ENCODE peak calls at places on chromosomes 12 and 14, in eight cellular contexts. J is GM23338, Y is adrenal gland, W is heart right ventricle, R is left ventricle myocardium inferior, E is glutamatergic neuron, C is Panc1, M is heart left ventricle. A is an unnamed sample.
A peak's percentile ranks its signal among the peaks of the same experiment; 100 is the strongest.

GRCh38 chr12:11621797-11622423 is 27.6 kb upstream of the ETV6 start:
- DNase-seq in R (no peak), J (peak; percentile 25), E (no peak), M (no peak), Y (no peak), W (peak; percentile 20), C (no peak), A (no peak)

GRCh38 chr12:2389079-2389790 is 336.4 kb downstream of the CACNA1C start:
- DNase-seq in M (no peak), C (no peak), Y (no peak), E (no peak), W (no peak), R (no peak), J (no peak), A (peak; percentile 52)

GRCh38 chr14:103111297-103111981 is 11.8 kb upstream of the TNFAIP2 start:
- DNase-seq in C (no peak), E (no peak), R (no peak), M (no peak), Y (no peak), W (no peak), J (no peak), A (no peak)

GRCh38 chr12:27236498-27236897 is 7.6 kb upstream of the STK38L start:
- DNase-seq in J (no peak), Y (no peak), W (no peak), C (no peak), E (no peak), M (no peak), R (no peak), A (no peak)

GRCh38 chr12:31558521-31558920 is 32.4 kb downstream of the DENND5B start:
- DNase-seq in W (no peak), M (no peak), Y (no peak), R (no peak), E (no peak), J (no peak), C (no peak), A (peak; percentile 60)

GRCh38 chr12:7190268-7191055 is 976 bp downstream of the PEX5 start:
- DNase-seq in R (peak; percentile 26), C (no peak), J (peak; percentile 65), Y (peak; percentile 42), E (no peak), W (peak; percentile 18), M (peak; percentile 66), A (peak; percentile 20)

GRCh38 chr12:92130999-92131398 is 14.6 kb downstream of the BTG1 start:
- DNase-seq in E (no peak), M (no peak), Y (no peak), W (no peak), J (no peak), R (no peak), C (no peak), A (no peak)

GRCh38 chr12:4031703-4032291 is 158.6 kb upstream of the PARP11 start:
- DNase-seq in W (peak; percentile 15), E (no peak), R (peak; percentile 20), M (no peak), Y (peak; percentile 37), J (no peak), C (no peak), A (peak; percentile 37)

GRCh38 chr14:42378880-42379279 is 772.2 kb downstream of the LRFN5 start:
- DNase-seq in W (no peak), M (no peak), E (no peak), C (no peak), Y (no peak), J (no peak), R (no peak), A (no peak)

GRCh38 chr14:100785338-100785615 is 40.6 kb upstream of the MEG3 start:
- DNase-seq in W (no peak), M (peak; percentile 24), J (no peak), C (no peak), E (no peak), R (no peak), Y (no peak), A (no peak)

GRCh38 chr12:107320031-107320928 is 226.9 kb upstream of the CRY1 start:
- DNase-seq in M (peak; percentile 71), C (no peak), E (peak; percentile 31), J (peak; percentile 76), R (peak; percentile 46), W (peak; percentile 24), Y (peak; percentile 19), A (peak; percentile 42)

GRCh38 chr14:31990959-31991541 is 86.1 kb upstream of the ARHGAP5 start:
- DNase-seq in E (no peak), C (no peak), J (no peak), W (no peak), Y (no peak), M (no peak), R (no peak), A (peak; percentile 86)

GRCh38 chr14:104968541-104969401 is 9.4 kb downstream of the AHNAK2 start:
- DNase-seq in E (peak; percentile 28), M (peak; percentile 58), C (no peak), Y (peak; percentile 49), J (no peak), R (no peak), W (no peak), A (peak; percentile 40)

GRCh38 chr14:99703381-99703780 is 19.3 kb downstream of the CYP46A1 start:
- DNase-seq in E (no peak), R (no peak), C (no peak), M (no peak), W (no peak), J (no peak), Y (no peak), A (no peak)

GRCh38 chr14:100882026-100882967 is 21.2 kb downstream of the RTL1 start:
- DNase-seq in M (peak; percentile 42), R (peak; percentile 8), C (no peak), J (no peak), E (no peak), Y (no peak), W (no peak), A (no peak)

GRCh38 chr12:121214171-121214777 is 4.3 kb downstream of the P2RX4 start:
- DNase-seq in E (no peak), W (no peak), C (no peak), Y (no peak), M (no peak), R (no peak), J (no peak), A (peak; percentile 45)

GRCh38 chr12:76967181-76967885 is 88.5 kb upstream of the CSRP2 start:
- DNase-seq in R (no peak), Y (no peak), E (no peak), C (no peak), W (no peak), J (peak; percentile 41), M (no peak), A (no peak)

GRCh38 chr14:24232645-24233537 is at the start of gene GMPR2:
- DNase-seq in Y (no peak), M (peak; percentile 79), J (peak; percentile 94), R (no peak), C (no peak), W (no peak), E (no peak), A (no peak)

GRCh38 chr12:128705140-128705539 is 118.6 kb downstream of the SLC15A4 start:
- DNase-seq in R (no peak), Y (no peak), E (no peak), C (no peak), M (no peak), W (no peak), J (no peak), A (no peak)

GRCh38 chr14:95352481-95352880 is 32.8 kb upstream of the CLMN start:
- DNase-seq in Y (no peak), E (no peak), W (no peak), M (no peak), C (no peak), J (no peak), R (no peak), A (no peak)

GRCh38 chr12:114713466-114714215 is 29.7 kb upstream of the TBX3 start:
- DNase-seq in W (no peak), J (no peak), Y (no peak), R (no peak), M (no peak), C (no peak), E (no peak), A (no peak)
- TF ChIP-seq CTCF in W (no peak), J (no peak), Y (no peak), R (no peak), M (no peak), C (no peak), E (no peak), A (no peak)

GRCh38 chr14:98174031-98174430 is 1098.0 kb downstream of the BCL11B start:
- DNase-seq in W (no peak), M (no peak), Y (no peak), R (no peak), C (no peak), J (no peak), E (no peak), A (no peak)

GRCh38 chr14:98170580-98170979 is 1101.4 kb downstream of the BCL11B start:
- DNase-seq in R (no peak), E (no peak), C (no peak), M (no peak), W (no peak), J (no peak), Y (no peak), A (no peak)

GRCh38 chr14:98173291-98173690 is 1098.7 kb downstream of the BCL11B start:
- DNase-seq in E (no peak), W (no peak), C (no peak), J (no peak), M (no peak), R (no peak), Y (no peak), A (no peak)

GRCh38 chr14:98172243-98172778 is 1099.7 kb downstream of the BCL11B start:
- DNase-seq in E (no peak), C (no peak), R (no peak), W (no peak), Y (no peak), M (no peak), J (no peak), A (no peak)

GRCh38 chr14:98171654-98172053 is 1100.3 kb downstream of the BCL11B start:
- DNase-seq in J (no peak), C (no peak), Y (no peak), E (no peak), R (no peak), M (no peak), W (no peak), A (no peak)
- TF ChIP-seq CTCF in J (no peak), C (no peak), Y (no peak), E (no peak), R (no peak), M (no peak), W (no peak), A (no peak)

DNA sequence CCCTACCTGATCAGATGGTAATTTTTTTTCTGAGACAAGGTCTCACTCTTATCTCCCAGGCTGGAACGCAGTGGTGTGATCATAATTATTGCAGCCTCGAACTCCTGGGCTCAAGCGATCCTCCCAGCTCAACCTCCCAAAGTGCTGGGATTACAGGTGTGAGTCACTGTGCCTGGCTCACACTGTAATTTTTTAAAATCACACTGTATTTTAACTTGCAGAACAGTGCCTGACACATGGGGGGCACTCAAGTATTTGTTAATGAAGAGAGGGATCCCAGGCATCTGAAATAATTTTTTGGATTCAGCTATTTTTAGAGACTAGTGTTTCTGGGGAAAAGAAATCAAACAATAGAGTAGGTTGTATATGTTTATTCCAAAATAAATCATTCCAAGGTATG is 21.7 kb downstream of the LIMA1 start:
- DNase-seq in Y (no peak), J (no peak), E (no peak), W (no peak), R (no peak), M (no peak), C (no peak), A (no peak)
- TF ChIP-seq CTCF in Y (no peak), J (no peak), E (no peak), W (no peak), R (no peak), M (no peak), C (no peak), A (no peak)

GRCh38 chr12:112473056-112473455 is 54.3 kb downstream of the PTPN11 start:
- DNase-seq in E (no peak), J (peak; percentile 44), C (no peak), Y (no peak), M (no peak), W (no peak), R (no peak), A (no peak)
- TF ChIP-seq CTCF in E (peak; percentile 56), J (peak; percentile 54), C (peak; percentile 61), Y (no peak), M (no peak), W (no peak), R (no peak), A (peak; percentile 15)